ENCODE peak calls at places on chromosomes 11 and 22, in nine cellular contexts. One of them, this sample, is unnamed. For H3K9me3, the result is how much of the 10 kb centered on the place peaks cover.

GRCh38 chr11:100687032-100687629 is at the start of gene ARHGAP42:
- DNase-seq in adrenal gland: peak
- DNase-seq in CD4-positive, alpha-beta T cell: no peak
- DNase-seq in uterus: peak
- DNase-seq in mammary epithelial cell: peak
- DNase-seq in colonic mucosa: peak
- DNase-seq in RWPE2: peak
- DNase-seq in cardiac muscle cell: peak
- DNase-seq in thyroid gland: peak
- DNase-seq in this sample: peak

GRCh38 chr22:30920407-30920806 is 48.2 kb downstream of the MORC2 start:
- DNase-seq in adrenal gland: peak
- DNase-seq in colonic mucosa: peak
- DNase-seq in uterus: peak
- DNase-seq in cardiac muscle cell: peak
- DNase-seq in CD4-positive, alpha-beta T cell: peak
- DNase-seq in RWPE2: no peak
- DNase-seq in mammary epithelial cell: peak
- DNase-seq in thyroid gland: peak
- DNase-seq in this sample: peak

GRCh38 chr11:46129133-46129532 is 7.9 kb upstream of the PHF21A start:
- DNase-seq in cardiac muscle cell: no peak
- DNase-seq in uterus: no peak
- DNase-seq in thyroid gland: no peak
- DNase-seq in mammary epithelial cell: no peak
- DNase-seq in adrenal gland: no peak
- DNase-seq in RWPE2: no peak
- DNase-seq in CD4-positive, alpha-beta T cell: no peak
- DNase-seq in colonic mucosa: no peak
- DNase-seq in this sample: no peak

GRCh38 chr11:46290598-46291309 is 13.3 kb downstream of the CREB3L1 start:
- DNase-seq in uterus: peak
- DNase-seq in thyroid gland: peak
- DNase-seq in mammary epithelial cell: no peak
- DNase-seq in cardiac muscle cell: peak
- DNase-seq in RWPE2: peak
- DNase-seq in colonic mucosa: peak
- DNase-seq in adrenal gland: peak
- DNase-seq in CD4-positive, alpha-beta T cell: no peak
- DNase-seq in this sample: no peak

GRCh38 chr11:29127456-29127855 is 889.4 kb downstream of the KCNA4 start:
- DNase-seq in mammary epithelial cell: no peak
- DNase-seq in adrenal gland: no peak
- DNase-seq in colonic mucosa: no peak
- DNase-seq in cardiac muscle cell: no peak
- DNase-seq in uterus: no peak
- DNase-seq in CD4-positive, alpha-beta T cell: no peak
- DNase-seq in thyroid gland: no peak
- DNase-seq in RWPE2: no peak
- DNase-seq in this sample: no peak

GRCh38 chr11:93952082-93952780 is 68.9 kb upstream of the HEPHL1 start:
- DNase-seq in adrenal gland: no peak
- DNase-seq in thyroid gland: no peak
- DNase-seq in CD4-positive, alpha-beta T cell: no peak
- DNase-seq in colonic mucosa: no peak
- DNase-seq in mammary epithelial cell: no peak
- DNase-seq in cardiac muscle cell: no peak
- DNase-seq in uterus: no peak
- DNase-seq in RWPE2: no peak
- DNase-seq in this sample: no peak

GRCh38 chr11:77705195-77705876 is 67.7 kb upstream of the CLNS1A start:
- DNase-seq in cardiac muscle cell: no peak
- DNase-seq in CD4-positive, alpha-beta T cell: no peak
- DNase-seq in uterus: no peak
- DNase-seq in thyroid gland: no peak
- DNase-seq in colonic mucosa: no peak
- DNase-seq in RWPE2: no peak
- DNase-seq in mammary epithelial cell: peak
- DNase-seq in adrenal gland: peak
- DNase-seq in this sample: no peak

GRCh38 chr11:126197277-126197939 is 14.0 kb downstream of the RPUSD4 start:
- DNase-seq in colonic mucosa: no peak
- DNase-seq in cardiac muscle cell: no peak
- DNase-seq in thyroid gland: no peak
- DNase-seq in adrenal gland: no peak
- DNase-seq in uterus: no peak
- DNase-seq in RWPE2: no peak
- DNase-seq in mammary epithelial cell: peak
- DNase-seq in CD4-positive, alpha-beta T cell: no peak
- DNase-seq in this sample: no peak

GRCh38 chr11:14809466-14809865 is 82.6 kb downstream of the CYP2R1 start:
- DNase-seq in colonic mucosa: no peak
- DNase-seq in adrenal gland: no peak
- DNase-seq in uterus: no peak
- DNase-seq in cardiac muscle cell: no peak
- DNase-seq in RWPE2: no peak
- DNase-seq in CD4-positive, alpha-beta T cell: no peak
- DNase-seq in thyroid gland: no peak
- DNase-seq in mammary epithelial cell: no peak
- DNase-seq in this sample: no peak

GRCh38 chr11:76225122-76225584 is 18.9 kb upstream of the WNT11 start:
- DNase-seq in CD4-positive, alpha-beta T cell: no peak
- DNase-seq in cardiac muscle cell: no peak
- DNase-seq in adrenal gland: no peak
- DNase-seq in uterus: no peak
- DNase-seq in thyroid gland: peak
- DNase-seq in colonic mucosa: no peak
- DNase-seq in RWPE2: no peak
- DNase-seq in mammary epithelial cell: no peak
- DNase-seq in this sample: peak

GRCh38 chr11:113494021-113494420 is 18.8 kb upstream of the DRD2 start:
- DNase-seq in uterus: no peak
- DNase-seq in colonic mucosa: no peak
- DNase-seq in mammary epithelial cell: no peak
- DNase-seq in cardiac muscle cell: no peak
- DNase-seq in CD4-positive, alpha-beta T cell: no peak
- DNase-seq in thyroid gland: no peak
- DNase-seq in adrenal gland: no peak
- DNase-seq in RWPE2: no peak
- DNase-seq in this sample: no peak

GRCh38 chr11:102323542-102324261 is 6.4 kb downstream of the BIRC3 start:
- DNase-seq in CD4-positive, alpha-beta T cell: no peak
- DNase-seq in adrenal gland: no peak
- DNase-seq in cardiac muscle cell: no peak
- DNase-seq in RWPE2: no peak
- DNase-seq in mammary epithelial cell: peak
- DNase-seq in thyroid gland: no peak
- DNase-seq in colonic mucosa: no peak
- DNase-seq in uterus: no peak
- DNase-seq in this sample: no peak

GRCh38 chr11:68750197-68750987 is 928 bp downstream of the TESMIN start:
- DNase-seq in mammary epithelial cell: no peak
- DNase-seq in RWPE2: no peak
- DNase-seq in CD4-positive, alpha-beta T cell: no peak
- DNase-seq in adrenal gland: no peak
- DNase-seq in colonic mucosa: no peak
- DNase-seq in uterus: no peak
- DNase-seq in thyroid gland: peak
- DNase-seq in cardiac muscle cell: no peak
- DNase-seq in this sample: no peak
- TF ChIP-seq CTCF in mammary epithelial cell: no peak
- TF ChIP-seq CTCF in RWPE2: no peak
- TF ChIP-seq CTCF in CD4-positive, alpha-beta T cell: no peak
- TF ChIP-seq CTCF in adrenal gland: no peak
- TF ChIP-seq CTCF in colonic mucosa: no peak
- TF ChIP-seq CTCF in uterus: no peak
- TF ChIP-seq CTCF in thyroid gland: no peak
- TF ChIP-seq CTCF in cardiac muscle cell: no peak
- TF ChIP-seq CTCF in this sample: no peak

GRCh38 chr11:71447791-71448256 is 369 bp downstream of the DHCR7 start:
- DNase-seq in adrenal gland: no peak
- DNase-seq in uterus: no peak
- DNase-seq in colonic mucosa: peak
- DNase-seq in cardiac muscle cell: peak
- DNase-seq in RWPE2: no peak
- DNase-seq in thyroid gland: peak
- DNase-seq in mammary epithelial cell: peak
- DNase-seq in CD4-positive, alpha-beta T cell: peak
- DNase-seq in this sample: no peak
- H3K27ac ChIP-seq in adrenal gland: peak
- H3K27ac ChIP-seq in uterus: peak
- H3K27ac ChIP-seq in colonic mucosa: peak
- H3K27ac ChIP-seq in cardiac muscle cell: peak
- H3K27ac ChIP-seq in RWPE2: peak
- H3K27ac ChIP-seq in thyroid gland: peak
- H3K27ac ChIP-seq in mammary epithelial cell: peak
- H3K27ac ChIP-seq in CD4-positive, alpha-beta T cell: peak
- H3K27ac ChIP-seq in this sample: peak

GRCh38 chr22:47423266-47423665 is 660.8 kb downstream of the TBC1D22A start:
- DNase-seq in colonic mucosa: no peak
- DNase-seq in thyroid gland: no peak
- DNase-seq in RWPE2: no peak
- DNase-seq in adrenal gland: no peak
- DNase-seq in mammary epithelial cell: no peak
- DNase-seq in CD4-positive, alpha-beta T cell: no peak
- DNase-seq in uterus: no peak
- DNase-seq in cardiac muscle cell: no peak
- DNase-seq in this sample: no peak
- H3K9me3 ChIP-seq in colonic mucosa: under half
- H3K9me3 ChIP-seq in thyroid gland: under half
- H3K9me3 ChIP-seq in RWPE2: under half
- H3K9me3 ChIP-seq in adrenal gland: under half
- H3K9me3 ChIP-seq in mammary epithelial cell: under half
- H3K9me3 ChIP-seq in CD4-positive, alpha-beta T cell: under half
- H3K9me3 ChIP-seq in uterus: under half
- H3K9me3 ChIP-seq in cardiac muscle cell: under half
- H3K9me3 ChIP-seq in this sample: under half

GRCh38 chr22:32473388-32473952 is 1.1 kb upstream of the FBXO7 start:
- DNase-seq in mammary epithelial cell: peak
- DNase-seq in cardiac muscle cell: peak
- DNase-seq in thyroid gland: peak
- DNase-seq in RWPE2: no peak
- DNase-seq in adrenal gland: peak
- DNase-seq in colonic mucosa: peak
- DNase-seq in CD4-positive, alpha-beta T cell: peak
- DNase-seq in uterus: peak
- DNase-seq in this sample: no peak
- TF ChIP-seq CTCF in mammary epithelial cell: peak
- TF ChIP-seq CTCF in cardiac muscle cell: peak
- TF ChIP-seq CTCF in thyroid gland: peak
- TF ChIP-seq CTCF in RWPE2: peak
- TF ChIP-seq CTCF in adrenal gland: peak
- TF ChIP-seq CTCF in colonic mucosa: peak
- TF ChIP-seq CTCF in CD4-positive, alpha-beta T cell: peak
- TF ChIP-seq CTCF in uterus: peak
- TF ChIP-seq CTCF in this sample: peak

DNA sequence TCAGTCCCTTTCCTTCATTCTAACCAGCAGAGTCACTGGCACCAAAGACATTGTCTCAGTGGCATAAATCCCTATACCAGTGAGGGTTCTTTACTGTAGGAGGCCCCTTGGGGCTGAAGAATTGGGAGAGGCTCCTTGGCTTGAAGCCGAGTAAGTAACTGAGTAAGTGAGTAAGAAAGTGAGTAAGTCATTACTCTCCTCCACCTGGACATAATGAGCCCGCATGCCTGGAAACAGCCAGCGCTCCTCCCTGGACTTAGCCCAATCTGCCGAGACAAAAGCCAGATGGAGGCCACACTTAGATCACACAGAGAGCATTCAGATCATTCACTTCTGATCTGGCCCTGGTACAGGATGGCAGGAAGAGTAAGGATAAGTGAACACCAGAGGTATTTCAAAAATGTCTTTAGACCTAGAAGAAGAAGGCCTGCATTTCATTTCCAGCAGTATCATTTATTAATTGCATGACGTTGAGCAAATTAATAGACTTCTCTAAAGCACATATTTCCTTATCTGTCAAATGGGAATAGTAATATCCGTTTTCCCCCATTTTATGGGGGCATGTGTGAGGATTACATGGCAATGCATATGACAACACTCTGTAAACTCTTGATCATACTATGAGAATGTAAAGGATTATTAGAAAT is 8.2 kb upstream of the MICAL3 start:
- DNase-seq in CD4-positive, alpha-beta T cell: no peak
- DNase-seq in RWPE2: peak
- DNase-seq in uterus: peak
- DNase-seq in adrenal gland: no peak
- DNase-seq in colonic mucosa: no peak
- DNase-seq in mammary epithelial cell: peak
- DNase-seq in thyroid gland: no peak
- DNase-seq in cardiac muscle cell: no peak
- DNase-seq in this sample: no peak
- H3K27ac ChIP-seq in CD4-positive, alpha-beta T cell: no peak
- H3K27ac ChIP-seq in RWPE2: peak
- H3K27ac ChIP-seq in uterus: peak
- H3K27ac ChIP-seq in adrenal gland: no peak
- H3K27ac ChIP-seq in colonic mucosa: no peak
- H3K27ac ChIP-seq in mammary epithelial cell: peak
- H3K27ac ChIP-seq in thyroid gland: no peak
- H3K27ac ChIP-seq in cardiac muscle cell: no peak
- H3K27ac ChIP-seq in this sample: no peak

DNA sequence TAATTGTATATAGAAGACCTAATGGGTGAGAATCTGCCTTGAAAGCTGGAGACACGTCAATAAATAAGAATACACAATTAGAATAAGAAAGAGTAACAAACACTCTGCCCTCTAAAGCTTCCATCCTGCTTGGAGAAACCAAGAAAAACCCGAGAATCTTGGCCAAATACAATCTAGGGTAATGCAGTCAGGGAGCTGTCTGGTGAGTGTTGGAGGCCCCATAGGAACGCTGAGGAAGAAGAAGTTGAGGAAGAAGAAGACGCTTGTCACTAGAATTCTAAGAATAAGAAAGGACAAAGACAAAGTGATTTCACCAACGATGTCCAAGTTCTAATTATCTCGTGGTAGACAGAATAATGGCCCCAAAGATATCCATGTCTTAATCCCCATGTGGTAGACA is 4485.9 kb upstream of the OR11H1 start:
- DNase-seq in colonic mucosa: no peak
- DNase-seq in CD4-positive, alpha-beta T cell: no peak
- DNase-seq in adrenal gland: no peak
- DNase-seq in uterus: no peak
- DNase-seq in RWPE2: no peak
- DNase-seq in cardiac muscle cell: no peak
- DNase-seq in thyroid gland: no peak
- DNase-seq in mammary epithelial cell: no peak
- DNase-seq in this sample: peak
- H3K9me3 ChIP-seq in colonic mucosa: under half
- H3K9me3 ChIP-seq in CD4-positive, alpha-beta T cell: under half
- H3K9me3 ChIP-seq in adrenal gland: under half
- H3K9me3 ChIP-seq in uterus: under half
- H3K9me3 ChIP-seq in RWPE2: under half
- H3K9me3 ChIP-seq in cardiac muscle cell: under half
- H3K9me3 ChIP-seq in thyroid gland: under half
- H3K9me3 ChIP-seq in mammary epithelial cell: under half
- H3K9me3 ChIP-seq in this sample: under half

This sample was measured in right atrium auricular region.